ENCODE peak calls at places on chromosome 22, in five cellular contexts. L is effector memory CD8-positive, alpha-beta T cell; V is progenitor cell of endocrine pancreas; E is choroid plexus epithelial cell; I is NCI-H146. M is an unnamed sample.

GRCh38 chr22:50531546-50532352 is 1.9 kb upstream of the TYMP start:
- DNase-seq in L (peak), V (no peak), E (peak), I (peak), M (no peak)

GRCh38 chr22:46078241-46079092 is 71.9 kb upstream of the PPARA start:
- DNase-seq in L (no peak), V (no peak), E (no peak), I (no peak), M (peak)

GRCh38 chr22:42799462-42800405 is 57.3 kb downstream of the ARFGAP3 start:
- DNase-seq in L (no peak), V (no peak), E (no peak), I (no peak), M (peak)

GRCh38 chr22:33605201-33605600 is 315.1 kb downstream of the LARGE1 start:
- DNase-seq in L (no peak), V (no peak), E (peak), I (no peak), M (no peak)

GRCh38 chr22:22141771-22142591 is 102.6 kb upstream of the VPREB1 start:
- DNase-seq in L (no peak), V (no peak), E (peak), I (no peak), M (no peak)

GRCh38 chr22:23414727-23415489 is 165.2 kb downstream of the IGLL1 start:
- DNase-seq in L (no peak), V (no peak), E (no peak), I (no peak), M (no peak)

GRCh38 chr22:31537019-31537535 is 40.7 kb downstream of the SFI1 start:
- DNase-seq in L (no peak), V (no peak), E (peak), I (no peak), M (peak)

GRCh38 chr22:24827305-24827704 is 21.3 kb downstream of the SGSM1 start:
- DNase-seq in L (no peak), V (peak), E (no peak), I (peak), M (no peak)

GRCh38 chr22:43969021-43969878 is 14.0 kb downstream of the SAMM50 start:
- DNase-seq in L (no peak), V (no peak), E (no peak), I (no peak), M (no peak)

GRCh38 chr22:37079668-37080171 is 28.2 kb downstream of the KCTD17 start:
- DNase-seq in L (peak), V (no peak), E (peak), I (no peak), M (no peak)

GRCh38 chr22:17562906-17563870 is at the start of gene SLC25A18:
- DNase-seq in L (no peak), V (no peak), E (peak), I (no peak), M (no peak)

GRCh38 chr22:32897400-32897799 is 95.9 kb downstream of the TIMP3 start:
- DNase-seq in L (no peak), V (no peak), E (peak), I (no peak), M (no peak)

GRCh38 chr22:24494535-24495364 is at the start of gene UPB1:
- DNase-seq in L (no peak), V (no peak), E (no peak), I (no peak), M (no peak)

GRCh38 chr22:27462190-27462589 is 339.4 kb downstream of the MN1 start:
- DNase-seq in L (no peak), V (peak), E (no peak), I (peak), M (no peak)